ENCODE peak calls at places on chromosomes 6 and 20, in five cellular contexts. One of them, this sample, is unnamed.

GRCh38 chr20:23686046-23686750 is 2.6 kb downstream of the CST4 start:
- DNase-seq in adipocyte: no peak
- DNase-seq in activated CD8-positive, alpha-beta T cell treated with anti-CD3 and anti-CD28 coated beads, Interleukin-2, amount 10 ng/mL, durations not matched to agents 7 days and 5 days: no peak
- DNase-seq in LoVo: no peak
- DNase-seq in heart right ventricle: no peak
- DNase-seq in this sample: no peak

GRCh38 chr6:31568537-31568961 is 3.5 kb upstream of the LTA start:
- DNase-seq in activated CD8-positive, alpha-beta T cell treated with anti-CD3 and anti-CD28 coated beads, Interleukin-2, amount 10 ng/mL, durations not matched to agents 7 days and 5 days: peak; percentile 86
- DNase-seq in LoVo: no peak
- DNase-seq in heart right ventricle: no peak
- DNase-seq in adipocyte: no peak
- DNase-seq in this sample: no peak

GRCh38 chr6:134844120-134844519 is 105.8 kb downstream of the ALDH8A1 start:
- DNase-seq in heart right ventricle: no peak
- DNase-seq in activated CD8-positive, alpha-beta T cell treated with anti-CD3 and anti-CD28 coated beads, Interleukin-2, amount 10 ng/mL, durations not matched to agents 7 days and 5 days: no peak
- DNase-seq in LoVo: no peak
- DNase-seq in adipocyte: no peak
- DNase-seq in this sample: no peak

GRCh38 chr20:57342829-57343228 is 8.2 kb upstream of the RAE1 start:
- DNase-seq in heart right ventricle: no peak
- DNase-seq in adipocyte: no peak
- DNase-seq in LoVo: peak; percentile 19
- DNase-seq in activated CD8-positive, alpha-beta T cell treated with anti-CD3 and anti-CD28 coated beads, Interleukin-2, amount 10 ng/mL, durations not matched to agents 7 days and 5 days: no peak
- DNase-seq in this sample: no peak

GRCh38 chr6:130920969-130921368 is 93.8 kb downstream of the SMLR1 start:
- DNase-seq in LoVo: no peak
- DNase-seq in heart right ventricle: no peak
- DNase-seq in adipocyte: no peak
- DNase-seq in activated CD8-positive, alpha-beta T cell treated with anti-CD3 and anti-CD28 coated beads, Interleukin-2, amount 10 ng/mL, durations not matched to agents 7 days and 5 days: no peak
- DNase-seq in this sample: no peak

GRCh38 chr20:58547527-58548475 is 32.6 kb upstream of the APCDD1L start:
- DNase-seq in heart right ventricle: no peak
- DNase-seq in activated CD8-positive, alpha-beta T cell treated with anti-CD3 and anti-CD28 coated beads, Interleukin-2, amount 10 ng/mL, durations not matched to agents 7 days and 5 days: no peak
- DNase-seq in LoVo: no peak
- DNase-seq in adipocyte: peak; percentile 42
- DNase-seq in this sample: no peak

GRCh38 chr6:6676910-6677441 is 88.5 kb downstream of the LY86 start:
- DNase-seq in LoVo: peak; percentile 77
- DNase-seq in activated CD8-positive, alpha-beta T cell treated with anti-CD3 and anti-CD28 coated beads, Interleukin-2, amount 10 ng/mL, durations not matched to agents 7 days and 5 days: peak; percentile 89
- DNase-seq in adipocyte: peak; percentile 85
- DNase-seq in heart right ventricle: peak; percentile 66
- DNase-seq in this sample: peak; percentile 60

GRCh38 chr20:62311832-62312661 is 9.2 kb downstream of the ADRM1 start:
- DNase-seq in LoVo: no peak
- DNase-seq in adipocyte: no peak
- DNase-seq in heart right ventricle: no peak
- DNase-seq in activated CD8-positive, alpha-beta T cell treated with anti-CD3 and anti-CD28 coated beads, Interleukin-2, amount 10 ng/mL, durations not matched to agents 7 days and 5 days: no peak
- DNase-seq in this sample: no peak

GRCh38 chr20:46562373-46563169 is 12.1 kb upstream of the OCSTAMP start:
- DNase-seq in adipocyte: peak; percentile 73
- DNase-seq in activated CD8-positive, alpha-beta T cell treated with anti-CD3 and anti-CD28 coated beads, Interleukin-2, amount 10 ng/mL, durations not matched to agents 7 days and 5 days: peak; percentile 80
- DNase-seq in LoVo: peak; percentile 62
- DNase-seq in heart right ventricle: peak; percentile 33
- DNase-seq in this sample: peak; percentile 27

GRCh38 chr20:44419131-44419844 is 56.4 kb upstream of the TTPAL start:
- DNase-seq in LoVo: no peak
- DNase-seq in activated CD8-positive, alpha-beta T cell treated with anti-CD3 and anti-CD28 coated beads, Interleukin-2, amount 10 ng/mL, durations not matched to agents 7 days and 5 days: no peak
- DNase-seq in heart right ventricle: no peak
- DNase-seq in adipocyte: no peak
- DNase-seq in this sample: no peak

GRCh38 chr6:169911264-169912263 is 160.1 kb downstream of the ERMARD start:
- DNase-seq in adipocyte: no peak
- DNase-seq in activated CD8-positive, alpha-beta T cell treated with anti-CD3 and anti-CD28 coated beads, Interleukin-2, amount 10 ng/mL, durations not matched to agents 7 days and 5 days: no peak
- DNase-seq in LoVo: no peak
- DNase-seq in heart right ventricle: no peak
- DNase-seq in this sample: no peak

This sample was measured in anterior cingulate cortex.